ENCODE peak calls at places on chromosome X, in four cellular contexts. N, B, L and J are unnamed samples.

GRCh38 chrX:154452823-154453222 is 5.3 kb upstream of the PLXNA3 start:
- DNase-seq in N (no peak), B (no peak), L (no peak), J (no peak)

GRCh38 chrX:11434607-11435006 is 141.4 kb downstream of the AMELX start:
- DNase-seq in N (no peak), B (no peak), L (no peak), J (no peak)

GRCh38 chrX:67917412-67918010 is 373.7 kb downstream of the AR start:
- DNase-seq in N (no peak), B (no peak), L (no peak), J (no peak)

GRCh38 chrX:43969504-43970501 is 3.4 kb downstream of the NDP start:
- DNase-seq in N (peak), B (no peak), L (no peak), J (peak)

GRCh38 chrX:43666301-43666912 is 10.3 kb downstream of the MAOA start:
- DNase-seq in N (no peak), B (no peak), L (no peak), J (no peak)

GRCh38 chrX:105894721-105895120 is 72.4 kb downstream of the NRK start:
- DNase-seq in N (no peak), B (no peak), L (no peak), J (peak)

GRCh38 chrX:1581132-1581531 is 10.3 kb upstream of the AKAP17A start:
- DNase-seq in N (peak), B (peak), L (peak), J (no peak)

GRCh38 chrX:118631586-118631985 is 95.8 kb upstream of the IL13RA1 start:
- DNase-seq in N (no peak), B (no peak), L (no peak), J (no peak)

GRCh38 chrX:49244207-49244606 is 8.9 kb downstream of the CCDC22 start:
- DNase-seq in N (no peak), B (no peak), L (no peak), J (no peak)

GRCh38 chrX:12988797-12989196 is 13.9 kb downstream of the TMSB4X start:
- DNase-seq in N (peak), B (no peak), L (peak), J (peak)

GRCh38 chrX:13153796-13154195 is 109.4 kb upstream of the FAM9C start:
- DNase-seq in N (no peak), B (no peak), L (no peak), J (peak)

GRCh38 chrX:74523870-74524735 is 90.3 kb downstream of the RLIM start:
- DNase-seq in N (no peak), B (no peak), L (no peak), J (peak)

GRCh38 chrX:9816094-9816700 is 30.0 kb downstream of the SHROOM2 start:
- DNase-seq in N (no peak), B (no peak), L (no peak), J (no peak)

GRCh38 chrX:29858714-29859113 is 356.6 kb upstream of the MAGEB2 start:
- DNase-seq in N (no peak), B (no peak), L (no peak), J (peak)

GRCh38 chrX:74383611-74384010 is 37.7 kb upstream of the SLC16A2 start:
- DNase-seq in N (peak), B (peak), L (peak), J (peak)

DNA sequence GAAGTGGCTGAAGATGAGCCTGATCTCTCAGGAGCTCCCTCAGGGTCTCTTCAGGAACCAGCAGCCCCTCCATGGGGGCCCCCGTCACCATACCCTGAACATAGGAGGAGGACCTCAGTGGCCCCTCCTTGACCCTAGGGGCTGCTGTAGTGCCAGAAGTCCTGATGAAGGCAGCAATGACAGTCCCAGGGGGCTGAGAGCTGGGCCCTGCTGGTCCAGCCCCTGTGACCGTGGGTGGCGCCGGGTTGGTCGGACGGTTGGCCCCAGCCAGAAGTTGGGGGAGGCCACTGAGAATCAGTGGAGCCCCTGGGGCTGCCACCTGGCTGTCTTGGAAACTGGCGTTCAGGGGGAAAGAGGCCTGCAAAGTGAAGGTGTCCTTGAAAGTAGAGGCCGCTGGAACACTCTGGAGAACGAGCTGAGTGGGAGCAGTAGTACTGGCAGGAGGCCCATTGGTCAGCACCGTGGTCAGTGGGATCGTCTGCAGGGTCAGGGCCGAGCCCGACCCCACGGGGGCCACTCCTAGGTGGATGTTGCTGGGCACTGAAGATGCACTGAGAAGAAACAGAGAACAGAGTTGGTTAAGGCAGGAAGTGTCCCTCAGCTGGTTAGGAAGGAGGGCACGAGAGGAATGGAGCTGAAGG is 43.2 kb downstream of the ELF4 start:
- DNase-seq in N (no peak), B (no peak), L (no peak), J (no peak)
- TF ChIP-seq SMC3 in N (no peak), B (no peak), L (no peak), J (no peak)

GRCh38 chrX:47156611-47157520 is 11.8 kb downstream of the RBM10 start:
- DNase-seq in N (no peak), B (no peak), L (no peak), J (no peak)

GRCh38 chrX:47146936-47147859 is 2.2 kb downstream of the RBM10 start:
- DNase-seq in N (no peak), B (no peak), L (no peak), J (no peak)

GRCh38 chrX:47148946-47149345 is 3.9 kb downstream of the RBM10 start:
- DNase-seq in N (no peak), B (no peak), L (no peak), J (no peak)

GRCh38 chrX:47146121-47146935 is 1.3 kb downstream of the RBM10 start:
- DNase-seq in N (no peak), B (no peak), L (no peak), J (no peak)

GRCh38 chrX:47151428-47151827 is 6.4 kb downstream of the RBM10 start:
- DNase-seq in N (no peak), B (no peak), L (no peak), J (no peak)
- TF ChIP-seq SMC3 in N (no peak), B (no peak), L (no peak), J (no peak)

GRCh38 chrX:21167028-21167427 is 207.2 kb upstream of the CNKSR2 start:
- DNase-seq in N (no peak), B (no peak), L (no peak), J (no peak)

GRCh38 chrX:21174439-21174838 is 199.8 kb upstream of the CNKSR2 start:
- DNase-seq in N (no peak), B (no peak), L (no peak), J (no peak)

GRCh38 chrX:21166302-21166982 is 207.8 kb upstream of the CNKSR2 start:
- DNase-seq in N (peak), B (no peak), L (peak), J (peak)

DNA sequence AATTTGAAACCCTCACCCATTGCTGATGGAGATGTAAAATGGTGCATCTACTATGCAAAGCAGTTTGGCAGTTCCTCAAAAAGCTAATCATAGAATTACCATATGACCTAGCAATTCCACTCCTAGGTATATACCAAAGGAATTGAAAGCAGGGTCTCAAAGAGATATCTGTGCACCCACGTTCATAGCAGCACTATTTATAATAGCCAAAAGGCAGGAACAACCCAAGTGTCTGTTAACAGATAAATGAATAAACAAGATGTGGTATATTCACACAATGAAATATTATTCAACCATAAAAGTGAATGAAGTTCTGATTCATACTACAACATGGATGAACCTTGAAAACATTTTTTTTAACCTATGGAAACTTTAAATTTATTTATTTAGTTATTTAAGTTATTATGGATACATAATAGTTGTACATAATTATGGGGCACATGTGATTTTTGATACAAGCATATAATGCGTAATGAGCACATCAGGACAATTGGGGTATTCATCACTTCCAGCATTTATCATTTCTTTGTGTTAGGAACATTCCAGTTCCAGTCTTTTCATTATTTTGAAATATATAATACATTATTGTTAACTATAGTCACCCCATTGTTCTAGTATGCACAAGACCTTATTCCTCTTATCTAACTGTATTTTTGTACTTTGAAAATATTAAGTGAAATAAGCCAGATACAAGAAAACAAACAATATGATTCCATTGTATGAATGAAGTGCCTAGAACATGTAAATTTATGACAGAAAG is 205.6 kb upstream of the CNKSR2 start:
- DNase-seq in N (no peak), B (no peak), L (no peak), J (no peak)
- TF ChIP-seq SMC3 in N (no peak), B (no peak), L (no peak), J (no peak)

GRCh38 chrX:6002056-6002455 is 226.6 kb downstream of the NLGN4X start:
- DNase-seq in N (no peak), B (no peak), L (no peak), J (no peak)

GRCh38 chrX:6004529-6004928 is 224.1 kb downstream of the NLGN4X start:
- DNase-seq in N (no peak), B (no peak), L (no peak), J (no peak)

DNA sequence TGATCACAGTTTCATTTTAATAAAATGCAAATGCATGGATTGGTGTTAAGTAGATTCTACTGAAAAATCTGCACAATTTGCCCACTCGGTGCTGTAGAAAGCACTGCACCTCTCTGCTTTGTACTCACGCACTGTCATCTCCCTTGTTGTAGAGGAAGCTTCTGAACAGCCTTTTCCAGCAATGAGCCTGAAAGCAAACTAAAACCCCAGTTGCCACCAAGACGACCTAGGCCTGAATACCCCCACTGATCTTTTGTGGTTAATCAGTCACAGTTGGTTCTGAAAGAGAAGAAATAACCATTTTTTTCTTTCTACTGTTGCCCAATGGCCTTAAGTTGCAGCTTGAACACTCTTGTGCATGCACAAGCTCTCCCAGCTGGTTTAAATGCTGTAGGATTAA is 229.8 kb downstream of the NLGN4X start:
- DNase-seq in N (no peak), B (no peak), L (no peak), J (no peak)
- TF ChIP-seq SMC3 in N (no peak), B (no peak), L (no peak), J (no peak)

DNA sequence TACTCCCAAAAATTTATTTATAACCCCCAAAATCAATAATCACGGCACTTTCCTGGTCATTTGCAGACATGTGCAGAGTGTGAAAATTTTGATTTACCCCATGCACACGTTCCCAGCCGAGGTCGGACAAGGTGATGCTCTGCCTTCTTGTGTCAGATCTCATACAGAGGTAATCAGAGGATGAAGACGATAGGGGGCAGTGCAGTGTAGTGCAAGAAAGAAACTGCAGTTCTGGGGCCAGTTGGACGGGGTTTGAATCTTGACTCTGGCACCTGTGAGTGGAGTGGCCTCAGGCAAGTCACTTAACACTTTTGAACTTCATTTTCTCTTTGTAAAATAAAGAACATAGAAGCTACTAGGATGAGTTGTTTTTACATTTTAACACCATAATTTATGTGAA is 88.4 kb downstream of the FRMPD3 start:
- DNase-seq in N (peak), B (peak), L (peak), J (peak)
- TF ChIP-seq SMC3 in N (peak), B (peak), L (peak), J (peak)

DNA sequence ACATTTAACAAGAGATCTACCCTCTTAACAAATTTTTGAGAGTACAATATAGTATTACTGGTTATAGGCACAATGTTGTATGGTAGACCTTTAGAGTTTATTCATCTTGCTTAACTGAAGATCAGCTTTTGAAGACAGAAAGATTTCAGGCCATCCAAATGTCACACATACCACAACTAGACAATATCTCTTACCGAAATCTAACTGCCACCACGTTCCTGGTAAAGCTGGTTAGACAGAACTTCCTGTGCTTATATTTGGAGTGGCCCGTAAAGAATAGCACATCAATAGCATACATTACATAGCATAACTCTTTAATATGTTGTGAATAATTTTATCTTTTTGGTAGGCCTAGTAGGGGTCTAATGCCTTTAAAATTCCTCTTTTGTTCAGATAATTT is 29.8 kb upstream of the ARHGEF6 start:
- DNase-seq in N (no peak), B (no peak), L (no peak), J (no peak)
- TF ChIP-seq SMC3 in N (no peak), B (no peak), L (no peak), J (no peak)

GRCh38 chrX:45760187-45760742 is 559.6 kb upstream of the DIPK2B start:
- DNase-seq in N (no peak), B (no peak), L (no peak), J (no peak)
- TF ChIP-seq SMC3 in N (no peak), B (no peak), L (no peak), J (no peak)

GRCh38 chrX:15438332-15438731 is 54.1 kb upstream of the VEGFD start:
- DNase-seq in N (no peak), B (no peak), L (no peak), J (no peak)
- TF ChIP-seq SMC3 in N (no peak), B (no peak), L (no peak), J (no peak)

GRCh38 chrX:24148535-24149345 is 789 bp upstream of the ZFX start:
- DNase-seq in N (peak), B (peak), L (peak), J (peak)

GRCh38 chrX:24148118-24148517 is 1.4 kb upstream of the ZFX start:
- DNase-seq in N (no peak), B (no peak), L (no peak), J (peak)

GRCh38 chrX:24151513-24151912 is 2.0 kb downstream of the ZFX start:
- DNase-seq in N (peak), B (no peak), L (no peak), J (no peak)

GRCh38 chrX:24150051-24150790 is 692 bp downstream of the ZFX start:
- DNase-seq in N (peak), B (peak), L (peak), J (peak)

DNA sequence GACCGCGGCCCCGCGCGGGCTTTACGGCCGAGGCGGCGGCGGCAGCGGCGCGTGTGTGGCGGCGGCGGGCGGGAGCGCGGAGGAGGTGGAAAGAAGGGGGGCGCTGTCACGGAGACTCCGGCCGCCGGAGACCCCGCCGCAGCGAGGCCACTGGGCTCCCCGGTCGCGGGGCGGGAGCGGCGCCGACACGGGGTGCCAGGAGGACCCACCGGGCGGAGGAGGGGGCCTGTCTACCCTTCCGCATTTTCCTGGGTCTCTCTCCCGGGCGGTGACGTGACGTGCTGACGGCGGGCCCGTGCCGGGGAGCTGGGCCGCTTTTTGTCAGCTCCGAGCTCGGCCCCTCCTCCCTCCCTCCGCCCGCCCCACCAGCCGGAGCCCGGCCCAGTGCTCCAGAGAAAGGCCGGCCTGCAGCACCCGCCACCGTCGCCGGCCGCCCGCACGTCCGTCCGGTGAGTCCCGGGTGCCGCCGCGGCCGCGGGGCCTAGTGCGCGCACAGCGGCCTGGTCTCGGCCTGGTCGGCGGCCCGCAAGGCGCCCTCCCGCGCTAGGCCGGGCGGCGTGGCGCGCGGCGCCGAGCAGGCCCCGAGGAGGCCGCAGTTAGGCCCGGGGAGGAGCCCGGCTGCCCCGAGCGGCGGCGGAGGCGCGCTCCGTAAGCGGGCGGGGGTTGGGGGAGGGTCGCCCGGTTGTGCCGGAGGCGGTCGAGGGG is at the start of gene ZFX:
- DNase-seq in N (peak), B (peak), L (peak), J (peak)
- TF ChIP-seq SMC3 in N (no peak), B (no peak), L (no peak), J (no peak)